ENCODE peak calls at places on chromosomes 13 and 19, in four cellular contexts. X is A549, Y is HL-60, L is GM23338. B is an unnamed sample.

GRCh38 chr19:28235606-28236125 is 977.3 kb downstream of the UQCRFS1 start:
- DNase-seq in L (no peak), Y (no peak), X (no peak), B (no peak)

GRCh38 chr13:51237887-51238286 is 15.7 kb downstream of the FAM124A start:
- DNase-seq in X (no peak), Y (no peak), L (no peak), B (no peak)

GRCh38 chr13:53368948-53369347 is 340.3 kb downstream of the OLFM4 start:
- DNase-seq in L (peak), X (no peak), Y (no peak), B (no peak)

GRCh38 chr19:14347999-14348889 is 33.0 kb upstream of the ADGRE5 start:
- DNase-seq in L (peak), X (peak), Y (no peak), B (no peak)

GRCh38 chr19:32224371-32225244 is 120.8 kb upstream of the ZNF507 start:
- DNase-seq in L (peak), Y (peak), X (peak), B (no peak)

GRCh38 chr19:48633148-48634035 is 3.8 kb downstream of the DBP start:
- DNase-seq in L (no peak), X (no peak), Y (no peak), B (no peak)

GRCh38 chr13:48985751-48986150 is 10.0 kb downstream of the FNDC3A start:
- DNase-seq in X (no peak), Y (no peak), L (no peak), B (no peak)

GRCh38 chr13:32594339-32594738 is 8.1 kb downstream of the PDS5B start:
- DNase-seq in L (no peak), Y (no peak), X (no peak), B (no peak)

GRCh38 chr13:27283906-27284523 is 13.4 kb downstream of the RASL11A start:
- DNase-seq in L (no peak), X (peak), Y (no peak), B (no peak)

GRCh38 chr19:35140898-35141626 is 2.0 kb upstream of the FXYD7 start:
- DNase-seq in L (peak), Y (peak), X (peak), B (no peak)

GRCh38 chr19:35908010-35908441 is at the start of gene TYROBP:
- DNase-seq in Y (no peak), L (no peak), X (no peak), B (no peak)

GRCh38 chr19:49949735-49950589 is 11.0 kb downstream of the SIGLEC11 start:
- DNase-seq in X (no peak), L (no peak), Y (no peak), B (no peak)

GRCh38 chr19:15464394-15465385 is at the start of gene RASAL3:
- DNase-seq in Y (peak), L (peak), X (no peak), B (peak)

GRCh38 chr19:4909172-4909896 is at the start of gene UHRF1:
- DNase-seq in X (peak), Y (peak), L (peak), B (no peak)

GRCh38 chr19:46784262-46785053 is 3.9 kb downstream of the SLC1A5 start:
- DNase-seq in L (peak), Y (peak), X (peak), B (peak)

GRCh38 chr13:31223215-31223614 is 23.4 kb downstream of the B3GLCT start:
- DNase-seq in L (no peak), Y (no peak), X (no peak), B (no peak)
- TF ChIP-seq REST in L (no peak), Y (no peak), X (no peak), B (no peak)

GRCh38 chr13:95607363-95607762 is 37.1 kb downstream of the DZIP1 start:
- DNase-seq in L (no peak), Y (no peak), X (peak), B (no peak)
- TF ChIP-seq REST in L (no peak), Y (no peak), X (no peak), B (no peak)

DNA sequence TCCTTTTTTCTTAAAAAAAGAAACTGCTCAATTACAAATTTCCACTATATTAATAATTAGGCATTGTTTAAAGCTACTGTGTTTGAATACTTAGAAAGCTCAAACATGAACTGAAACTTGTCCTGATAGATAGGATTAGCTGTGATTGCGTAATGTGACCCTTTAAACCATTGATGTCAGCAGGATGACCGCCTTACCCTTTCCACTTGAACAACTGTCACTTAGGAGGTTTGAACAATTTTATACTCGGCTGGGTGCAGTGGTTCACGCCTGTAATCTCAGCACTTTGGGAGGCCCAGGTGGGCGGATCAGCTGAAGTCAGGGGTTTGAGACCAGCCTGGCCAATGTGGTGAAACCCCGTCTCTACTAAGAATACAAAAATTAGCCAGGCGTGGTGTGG is 2.9 kb downstream of the LAMP1 start:
- DNase-seq in X (no peak), L (no peak), Y (peak), B (peak)
- TF ChIP-seq REST in X (no peak), L (no peak), Y (no peak), B (no peak)

GRCh38 chr19:8021374-8021773 is 15.9 kb upstream of the ELAVL1 start:
- DNase-seq in Y (no peak), X (no peak), L (no peak), B (no peak)

GRCh38 chr19:8020681-8021080 is 15.2 kb upstream of the ELAVL1 start:
- DNase-seq in X (no peak), Y (no peak), L (no peak), B (no peak)

GRCh38 chr19:8023371-8023770 is 17.9 kb upstream of the ELAVL1 start:
- DNase-seq in Y (no peak), L (no peak), X (no peak), B (no peak)

GRCh38 chr19:8025321-8025720 is 19.9 kb upstream of the ELAVL1 start:
- DNase-seq in X (no peak), Y (no peak), L (no peak), B (no peak)

GRCh38 chr19:8022275-8022674 is 16.8 kb upstream of the ELAVL1 start:
- DNase-seq in X (no peak), L (no peak), Y (no peak), B (no peak)
- TF ChIP-seq REST in X (no peak), L (no peak), Y (no peak), B (no peak)

DNA sequence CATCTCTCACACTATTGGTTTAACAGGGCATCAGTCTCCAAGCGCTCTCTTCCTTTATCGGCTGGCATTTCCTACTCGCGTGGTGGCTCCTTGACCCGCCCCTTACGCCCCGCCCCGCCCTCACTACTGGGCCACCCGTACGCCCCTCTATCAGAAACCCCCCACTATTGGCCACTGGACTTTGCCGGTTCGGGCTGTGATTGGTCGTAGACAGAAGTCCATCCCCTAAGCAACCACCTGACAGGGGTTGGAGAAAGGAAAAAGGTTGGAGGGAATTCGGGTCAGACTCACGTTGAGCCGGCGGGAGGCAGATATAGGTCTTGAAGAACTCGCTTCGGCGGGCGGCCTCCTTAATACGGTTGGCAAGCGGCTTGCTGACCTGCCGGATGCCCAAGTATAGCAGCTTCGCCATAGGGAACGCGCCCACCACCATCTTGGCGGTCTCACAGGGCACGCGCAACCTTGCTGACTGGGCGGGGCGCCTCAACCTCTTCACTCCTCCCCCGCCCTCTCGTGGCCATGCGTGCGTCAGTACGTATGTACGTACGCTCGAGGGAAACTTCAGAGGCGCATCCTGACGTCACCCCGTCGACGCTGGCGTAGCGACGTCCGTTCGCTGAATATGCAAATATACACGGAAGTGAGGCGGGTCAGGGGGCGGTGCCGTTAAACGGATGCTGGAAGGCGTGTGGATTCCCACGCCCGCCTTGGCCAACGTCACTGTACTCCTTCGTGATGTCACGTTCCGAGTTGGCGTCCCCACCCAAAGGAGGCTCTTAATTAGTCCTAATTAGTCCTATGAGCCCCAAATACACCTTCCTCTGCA is at the start of gene OPA3:
- DNase-seq in X (peak), Y (peak), L (peak), B (peak)
- TF ChIP-seq REST in X (no peak), Y (peak), L (no peak), B (no peak)

GRCh38 chr19:55117636-55118391 is at the start of gene PPP1R12C:
- DNase-seq in Y (peak), L (peak), X (peak), B (peak)
- TF ChIP-seq REST in Y (no peak), L (no peak), X (peak), B (no peak)

GRCh38 chr19:18299654-18300053 is 18.2 kb upstream of the JUND start:
- DNase-seq in L (no peak), Y (no peak), X (no peak), B (no peak)

GRCh38 chr19:18301718-18302111 is 20.3 kb upstream of the JUND start:
- DNase-seq in L (no peak), Y (no peak), X (no peak), B (no peak)

GRCh38 chr19:18298601-18299000 is 17.2 kb upstream of the JUND start:
- DNase-seq in Y (no peak), X (no peak), L (no peak), B (no peak)

GRCh38 chr19:18304194-18304495 is 18.7 kb downstream of the LSM4 start:
- DNase-seq in Y (no peak), L (no peak), X (no peak), B (no peak)

GRCh38 chr19:18300930-18301717 is 19.7 kb upstream of the JUND start:
- DNase-seq in L (no peak), Y (no peak), X (peak), B (no peak)
- TF ChIP-seq REST in L (no peak), Y (no peak), X (no peak), B (no peak)

GRCh38 chr13:44474122-44474910 is 100.7 kb downstream of the SERP2 start:
- DNase-seq in L (peak), X (peak), Y (no peak), B (no peak)
- TF ChIP-seq REST in L (no peak), X (no peak), Y (no peak), B (no peak)

B was measured in GM12878.